ENCODE peak calls at places on chromosome 3, in seven cellular contexts. Y is heart left ventricle, U is GM23338, P is ovary, M is AG04450, T is WERI-Rb-1, S is IMR-90. Z is an unnamed sample.
A peak's percentile ranks its signal among the peaks of the same experiment; 100 is the strongest.

GRCh38 chr3:66938338-66938963 is 59.7 kb upstream of the KBTBD8 start:
- DNase-seq in U (peak; percentile 90), S (peak; percentile 67), M (peak; percentile 24), T (peak; percentile 48), Y (no peak), P (no peak), Z (peak; percentile 5)

GRCh38 chr3:152021951-152022461 is 148.6 kb downstream of the SUCNR1 start:
- DNase-seq in P (no peak), U (no peak), Y (no peak), M (no peak), S (peak; percentile 32), T (no peak), Z (peak; percentile 88)

GRCh38 chr3:76061654-76062053 is 276.3 kb upstream of the ZNF717 start:
- DNase-seq in U (no peak), M (no peak), P (no peak), S (no peak), T (no peak), Y (no peak), Z (no peak)

GRCh38 chr3:12143949-12144504 is 14.7 kb downstream of the TIMP4 start:
- DNase-seq in Y (peak; percentile 61), U (no peak), M (peak; percentile 66), P (peak; percentile 32), T (no peak), S (peak; percentile 81), Z (no peak)

GRCh38 chr3:125104639-125105038 is 48.8 kb upstream of the HEG1 start:
- DNase-seq in Y (no peak), U (no peak), S (peak; percentile 31), T (no peak), P (no peak), M (no peak), Z (no peak)

GRCh38 chr3:167653750-167654149 is at the start of gene WDR49:
- DNase-seq in U (peak; percentile 93), M (no peak), P (no peak), Y (no peak), S (no peak), T (no peak), Z (no peak)

GRCh38 chr3:183449791-183450190 is 21.4 kb upstream of the MCF2L2 start:
- DNase-seq in P (no peak), T (no peak), M (no peak), Y (no peak), U (no peak), S (peak; percentile 9), Z (no peak)

GRCh38 chr3:58521002-58521670 is 15.9 kb downstream of the ACOX2 start:
- DNase-seq in Y (no peak), S (no peak), M (no peak), P (no peak), U (no peak), T (peak; percentile 94), Z (no peak)

GRCh38 chr3:101216710-101217457 is 103.5 kb downstream of the IMPG2 start:
- DNase-seq in S (peak; percentile 51), P (no peak), U (no peak), M (no peak), Y (no peak), T (no peak), Z (no peak)

GRCh38 chr3:41131224-41131623 is 68.1 kb upstream of the CTNNB1 start:
- DNase-seq in S (no peak), P (no peak), T (no peak), Y (no peak), M (no peak), U (peak; percentile 23), Z (peak; percentile 81)
- H3K27ac ChIP-seq in S (no peak overlapping the region), P (no peak overlapping the region), T (no peak overlapping the region), Y (no peak overlapping the region), M (no peak overlapping the region), U (no peak overlapping the region), Z (no peak overlapping the region)

GRCh38 chr3:43161684-43162512 is 56.0 kb upstream of the POMGNT2 start:
- DNase-seq in M (peak; percentile 37), U (peak; percentile 62), P (no peak), Y (no peak), T (no peak), S (peak; percentile 78), Z (peak; percentile 21)
- TF ChIP-seq CTCF in M (peak; percentile 51), U (peak; percentile 60), P (no peak), Y (peak; percentile 63), T (peak; percentile 42), S (peak; percentile 62), Z (no peak)

GRCh38 chr3:14141602-14142315 is 16.9 kb downstream of the TMEM43 start:
- DNase-seq in M (no peak), U (no peak), P (peak; percentile 20), S (no peak), T (no peak), Y (peak; percentile 43), Z (no peak)
- H3K27ac ChIP-seq in M (peak overlapping the region; percentile 39), U (no peak overlapping the region), P (no peak overlapping the region), S (peak overlapping the region; percentile 60), T (no peak overlapping the region), Y (peak overlapping the region; percentile 54), Z (peak overlapping the region; percentile 94)

GRCh38 chr3:113769551-113769950 is 22.7 kb downstream of the ATP6V1A start:
- DNase-seq in T (no peak), M (no peak), Y (no peak), S (peak; percentile 70), U (no peak), P (no peak), Z (peak; percentile 55)
- TF ChIP-seq CTCF in T (no peak), M (peak; percentile 13), Y (no peak), S (peak; percentile 16), U (no peak), P (no peak), Z (no peak)

GRCh38 chr3:185657211-185657610 is 71.1 kb downstream of the SENP2 start:
- DNase-seq in S (no peak), M (no peak), U (no peak), T (no peak), P (no peak), Y (no peak), Z (no peak)
- H3K27ac ChIP-seq in S (peak overlapping the region; percentile 90), M (peak overlapping the region; percentile 96), U (no peak overlapping the region), T (no peak overlapping the region), P (peak overlapping the region; percentile 74), Y (no peak overlapping the region), Z (peak overlapping the region; percentile 97)

DNA sequence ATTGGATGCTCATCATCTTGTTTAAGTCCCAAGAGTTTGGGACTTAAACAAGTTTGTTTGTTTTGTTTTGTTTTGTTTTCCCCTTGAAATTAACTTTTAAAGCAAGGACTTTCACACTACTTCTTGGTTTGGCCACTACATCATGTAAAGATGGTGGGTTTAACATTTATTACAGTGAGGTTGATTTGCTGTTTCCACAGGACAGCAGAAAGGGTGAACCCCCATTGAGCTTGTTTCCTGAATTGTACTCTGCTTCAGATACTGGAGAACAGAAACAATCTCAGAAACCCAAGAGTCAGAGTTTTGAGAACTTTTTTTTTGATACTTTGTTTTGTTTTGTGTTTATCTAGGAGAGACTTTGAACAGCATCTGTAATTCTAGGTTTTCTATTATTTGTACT is 6.7 kb downstream of the POU1F1 start:
- DNase-seq in P (no peak), U (no peak), M (no peak), Y (no peak), T (no peak), S (no peak), Z (no peak)
- TF ChIP-seq CTCF in P (no peak), U (no peak), M (no peak), Y (no peak), T (no peak), S (no peak), Z (no peak)

GRCh38 chr3:194367992-194368841 is 1.3 kb downstream of the LRRC15 start:
- DNase-seq in T (no peak), Y (no peak), S (peak; percentile 60), P (no peak), M (no peak), U (no peak), Z (no peak)

GRCh38 chr3:194364314-194364651 is 5.3 kb downstream of the LRRC15 start:
- DNase-seq in T (no peak), S (no peak), M (no peak), P (no peak), U (no peak), Y (no peak), Z (no peak)

GRCh38 chr3:194365978-194366490 is 3.5 kb downstream of the LRRC15 start:
- DNase-seq in U (no peak), S (no peak), M (no peak), Y (no peak), T (no peak), P (no peak), Z (no peak)

GRCh38 chr3:194365526-194365925 is 4.0 kb downstream of the LRRC15 start:
- DNase-seq in Y (no peak), T (no peak), M (no peak), S (no peak), U (no peak), P (no peak), Z (no peak)

DNA sequence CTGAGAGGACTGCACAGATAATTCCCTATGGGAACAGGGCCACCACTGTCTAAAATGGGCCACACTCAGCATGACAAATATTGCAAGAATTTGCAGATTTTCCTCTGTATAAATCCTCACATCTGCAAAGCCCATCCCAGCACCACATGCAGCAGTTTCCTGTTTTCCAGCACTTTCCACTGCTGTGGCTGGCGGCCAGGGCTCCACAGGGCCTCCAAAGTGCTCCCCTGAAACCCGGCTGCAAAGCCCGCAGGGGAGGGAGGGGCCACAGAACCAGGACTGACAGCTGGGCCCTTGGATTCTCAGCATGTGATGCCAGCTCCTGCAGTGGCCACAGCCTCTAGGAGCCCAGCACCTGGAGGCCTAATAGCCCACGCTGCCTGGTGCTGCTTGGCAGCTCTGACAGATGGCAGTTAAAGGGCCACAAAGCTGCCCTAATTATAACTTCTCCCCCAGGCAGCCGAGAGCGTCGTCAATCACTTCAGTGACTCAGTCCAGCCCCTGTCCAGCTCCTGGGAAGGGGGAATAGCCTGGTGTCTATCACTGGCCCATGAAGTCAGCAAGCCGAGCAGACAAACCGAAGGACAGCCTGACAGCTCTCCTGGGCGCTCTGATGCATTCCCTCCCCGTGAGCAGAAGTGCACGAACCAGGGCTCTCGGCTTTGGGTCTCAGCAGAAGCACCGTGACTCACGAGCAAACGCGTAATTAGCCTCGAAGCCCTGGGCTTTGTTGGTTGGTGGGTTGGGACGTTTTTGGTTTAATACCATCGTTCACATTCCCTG is 4.7 kb downstream of the LRRC15 start:
- DNase-seq in P (no peak), T (peak; percentile 36), Y (peak; percentile 39), U (no peak), M (peak; percentile 66), S (peak; percentile 94), Z (no peak)
- H3K27ac ChIP-seq in P (no peak overlapping the region), T (no peak overlapping the region), Y (no peak overlapping the region), U (no peak overlapping the region), M (peak overlapping the region; percentile 90), S (peak overlapping the region; percentile 72), Z (peak overlapping the region; percentile 59)

DNA sequence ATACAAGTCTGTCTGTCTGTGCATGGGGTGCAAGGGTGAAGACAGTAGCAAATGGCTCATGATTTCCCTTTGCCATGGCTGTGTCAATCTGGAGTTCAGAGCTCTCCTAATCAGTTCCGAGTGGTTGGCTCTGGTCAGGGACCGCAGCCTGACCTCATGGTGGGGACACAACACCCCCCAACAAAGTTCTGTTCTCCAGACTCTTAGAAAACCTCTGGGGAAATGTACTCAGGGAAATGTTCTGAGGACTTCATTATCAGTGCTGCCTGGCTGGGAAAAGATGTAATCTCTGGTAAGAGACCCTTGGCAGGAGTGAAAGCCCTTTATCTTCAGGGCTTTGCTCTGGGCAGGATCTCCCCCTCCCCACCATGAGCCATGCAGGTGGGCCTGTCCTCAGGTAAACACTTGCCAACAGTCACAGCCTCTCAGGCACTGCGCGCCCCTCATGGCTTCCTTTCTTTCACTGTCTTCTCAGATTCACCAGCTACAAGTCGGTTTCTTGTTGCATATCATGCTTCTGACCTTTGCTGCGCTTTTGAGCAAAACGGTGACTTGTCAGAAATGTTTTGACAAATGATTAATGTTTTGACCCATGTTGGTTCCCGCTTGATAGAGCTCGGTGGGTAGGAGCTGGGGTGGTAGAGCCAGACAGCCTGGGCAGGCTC is 95.5 kb downstream of the ST6GAL1 start:
- DNase-seq in Y (no peak), T (no peak), U (no peak), S (no peak), M (no peak), P (no peak), Z (no peak)
- TF ChIP-seq CTCF in Y (no peak), T (no peak), U (no peak), S (no peak), M (no peak), P (no peak), Z (no peak)

GRCh38 chr3:80232760-80233159 is 465.0 kb upstream of the ROBO1 start:
- DNase-seq in S (peak; percentile 91), T (no peak), M (peak; percentile 68), Y (no peak), P (no peak), U (peak; percentile 6), Z (peak; percentile 36)
- H3K27ac ChIP-seq in S (no peak overlapping the region), T (no peak overlapping the region), M (no peak overlapping the region), Y (no peak overlapping the region), P (no peak overlapping the region), U (no peak overlapping the region), Z (no peak overlapping the region)